ENCODE peak calls at places on chromosomes 7 and 10, in seven cellular contexts. L, U, Y, G, Z, H and S are unnamed samples.

GRCh38 chr10:120760246-120760645 is 90.9 kb upstream of the WDR11 start:
- DNase-seq in Z (no peak), U (no peak), Y (no peak), H (no peak), L (no peak), G (no peak), S (no peak)

GRCh38 chr10:101777085-101777856 is 1.4 kb upstream of the FGF8 start:
- DNase-seq in G (no peak), U (no peak), H (no peak), Y (no peak), L (no peak), Z (no peak), S (no peak)

GRCh38 chr7:100894860-100895700 is 608 bp downstream of the ACHE start:
- DNase-seq in L (peak; percentile 26), H (peak; percentile 43), Y (peak; percentile 72), Z (no peak), G (peak; percentile 76), U (peak; percentile 78), S (peak; percentile 42)

GRCh38 chr7:44284216-44284615 is 41.2 kb downstream of the CAMK2B start:
- DNase-seq in G (no peak), U (no peak), L (no peak), H (no peak), Y (peak; percentile 26), Z (no peak), S (no peak)

GRCh38 chr10:86103391-86104101 is 263.0 kb downstream of the GRID1 start:
- DNase-seq in H (no peak), Z (no peak), G (peak; percentile 3), U (no peak), Y (peak; percentile 43), L (no peak), S (no peak)

GRCh38 chr7:138929969-138930368 is 51.2 kb downstream of the KIAA1549 start:
- DNase-seq in Z (no peak), G (no peak), H (no peak), U (no peak), Y (no peak), L (no peak), S (no peak)

GRCh38 chr7:150514748-150515222 is at the start of gene GIMAP7:
- DNase-seq in Z (no peak), Y (no peak), L (no peak), U (peak; percentile 50), H (peak; percentile 51), G (no peak), S (no peak)

GRCh38 chr10:125079091-125079600 is 81.2 kb downstream of the CTBP2 start:
- DNase-seq in U (no peak), H (no peak), Z (no peak), L (no peak), G (no peak), Y (no peak), S (no peak)

GRCh38 chr10:46556515-46557318 is at the start of gene GPRIN2:
- DNase-seq in H (no peak), U (peak; percentile 9), G (no peak), Y (peak; percentile 26), L (no peak), Z (no peak), S (no peak)